ENCODE peak calls at places on chromosomes 11 and 22, in five cellular contexts. W, V, G, L and U are unnamed samples.

GRCh38 chr11:118010738-118011461 is 24.7 kb downstream of the IL10RA start:
- DNase-seq in V (no peak), G (peak), W (no peak), L (no peak), U (no peak)

GRCh38 chr11:106395716-106396349 is 318.4 kb downstream of the AASDHPPT start:
- DNase-seq in W (no peak), L (no peak), G (no peak), V (no peak), U (no peak)

GRCh38 chr22:38422615-38423511 is 32.1 kb downstream of the KCNJ4 start:
- DNase-seq in V (no peak), W (peak), G (no peak), L (peak), U (no peak)

GRCh38 chr11:94271885-94272372 is 32.5 kb upstream of the IZUMO1R start:
- DNase-seq in W (no peak), V (no peak), G (no peak), L (no peak), U (no peak)

GRCh38 chr22:19970479-19971275 is 29.1 kb upstream of the TXNRD2 start:
- DNase-seq in L (peak), V (peak), W (peak), G (peak), U (no peak)

GRCh38 chr11:64150481-64151239 is 15.3 kb downstream of the MACROD1 start:
- DNase-seq in L (peak), V (no peak), G (no peak), W (no peak), U (no peak)

GRCh38 chr22:46052801-46053562 is 76.0 kb upstream of the WNT7B start:
- DNase-seq in G (peak), L (peak), V (no peak), W (peak), U (no peak)

GRCh38 chr11:43397251-43397650 is 38.5 kb downstream of the TTC17 start:
- DNase-seq in V (no peak), L (no peak), W (no peak), G (no peak), U (no peak)

GRCh38 chr11:11988099-11988651 is 20.3 kb downstream of the DKK3 start:
- DNase-seq in L (no peak), G (peak), W (no peak), V (peak), U (no peak)

GRCh38 chr11:102323542-102324261 is 6.4 kb downstream of the BIRC3 start:
- DNase-seq in L (no peak), V (no peak), W (no peak), G (no peak), U (no peak)

GRCh38 chr11:2211113-2211971 is 39.7 kb upstream of the TH start:
- DNase-seq in L (peak), G (peak), V (peak), W (no peak), U (no peak)

GRCh38 chr11:469684-470667 is 19.9 kb downstream of the PTDSS2 start:
- DNase-seq in V (no peak), W (peak), L (no peak), G (peak), U (no peak)

GRCh38 chr11:94151903-94152677 is 23.4 kb downstream of the PANX1 start:
- DNase-seq in W (no peak), G (no peak), L (peak), V (no peak), U (peak)

GRCh38 chr11:10657308-10658271 is 36.0 kb downstream of the IRAG1 start:
- DNase-seq in W (no peak), L (no peak), V (no peak), G (peak), U (no peak)

GRCh38 chr22:25053153-25053805 is 100.8 kb downstream of the KIAA1671 start:
- DNase-seq in W (no peak), G (no peak), L (no peak), V (no peak), U (peak)